ENCODE peak calls at places on chromosomes 2 and 18, in six cellular contexts. Q is T-cell, K is fibroblast of the conjunctiva, D is NCI-H774, V is EL, Z is GM04504. G is an unnamed sample.

GRCh38 chr2:138312061-138312460 is 189.5 kb upstream of the SPOPL start:
- DNase-seq in Q (no peak), K (no peak), D (no peak), V (no peak), Z (no peak), G (no peak)

GRCh38 chr18:6031442-6031841 is 136.1 kb upstream of the TMEM200C start:
- DNase-seq in Q (no peak), K (no peak), D (no peak), V (no peak), Z (no peak), G (no peak)

GRCh38 chr2:26384597-26384996 is 17.1 kb upstream of the DRC1 start:
- DNase-seq in Q (no peak), K (no peak), D (no peak), V (no peak), Z (no peak), G (no peak)

GRCh38 chr2:162890690-162891311 is 52.2 kb upstream of the KCNH7 start:
- DNase-seq in Q (no peak), K (peak; percentile 34), D (peak; percentile 55), V (peak; percentile 64), Z (peak; percentile 9), G (peak; percentile 57)

GRCh38 chr2:37711308-37711731 is 39.9 kb upstream of the CDC42EP3 start:
- DNase-seq in Q (peak; percentile 22), K (peak; percentile 67), D (no peak), V (peak; percentile 98), Z (peak; percentile 77), G (no peak)

GRCh38 chr18:1273469-1273868 is 368.8 kb downstream of the ADCYAP1 start:
- DNase-seq in Q (no peak), K (no peak), D (no peak), V (no peak), Z (no peak), G (no peak)

GRCh38 chr2:653645-654425 is 23.4 kb downstream of the TMEM18 start:
- DNase-seq in Q (no peak), K (no peak), D (no peak), V (no peak), Z (no peak), G (no peak)

GRCh38 chr2:238580486-238580885 is 153.8 kb downstream of the ASB1 start:
- DNase-seq in Q (no peak), K (no peak), D (no peak), V (no peak), Z (no peak), G (no peak)

GRCh38 chr18:37532917-37533316 is 32.7 kb downstream of the CELF4 start:
- DNase-seq in Q (no peak), K (no peak), D (no peak), V (no peak), Z (no peak), G (no peak)

GRCh38 chr2:23824777-23825212 is 102.1 kb downstream of the ATAD2B start:
- DNase-seq in Q (peak; percentile 11), K (peak; percentile 29), D (peak; percentile 16), V (peak; percentile 60), Z (peak; percentile 35), G (peak; percentile 28)

GRCh38 chr18:67242001-67242400 is 274.5 kb downstream of the DSEL start:
- DNase-seq in Q (no peak), K (no peak), D (no peak), V (no peak), Z (no peak), G (no peak)

GRCh38 chr2:203594541-203594940 is 59.4 kb upstream of the RAPH1 start:
- DNase-seq in Q (no peak), K (no peak), D (no peak), V (peak; percentile 70), Z (no peak), G (no peak)